ENCODE peak calls at places on chromosome X, in four cellular contexts. One of them, this sample, is unnamed.

GRCh38 chrX:134677332-134677731 is 19.1 kb upstream of the PLAC1 start:
- DNase-seq in fibroblast of pulmonary artery: no peak
- DNase-seq in osteoblast: no peak
- DNase-seq in small intestine: no peak
- DNase-seq in this sample: no peak

GRCh38 chrX:13717697-13718483 is 16.5 kb downstream of the TRAPPC2 start:
- DNase-seq in small intestine: no peak
- DNase-seq in osteoblast: no peak
- DNase-seq in fibroblast of pulmonary artery: peak; percentile 77
- DNase-seq in this sample: peak; percentile 31

GRCh38 chrX:103554687-103555417 is 30.5 kb upstream of the TCEAL4 start:
- DNase-seq in osteoblast: no peak
- DNase-seq in fibroblast of pulmonary artery: no peak
- DNase-seq in small intestine: peak; percentile 32
- DNase-seq in this sample: no peak

GRCh38 chrX:129979207-129979920 is 3.1 kb upstream of the BCORL1 start:
- DNase-seq in small intestine: no peak
- DNase-seq in osteoblast: no peak
- DNase-seq in fibroblast of pulmonary artery: no peak
- DNase-seq in this sample: no peak

GRCh38 chrX:129000797-129001196 is 522.5 kb downstream of the SMARCA1 start:
- DNase-seq in fibroblast of pulmonary artery: no peak
- DNase-seq in small intestine: no peak
- DNase-seq in osteoblast: no peak
- DNase-seq in this sample: no peak

GRCh38 chrX:70479970-70480659 is 35.5 kb downstream of the DLG3 start:
- DNase-seq in small intestine: peak; percentile 95
- DNase-seq in fibroblast of pulmonary artery: peak; percentile 22
- DNase-seq in osteoblast: no peak
- DNase-seq in this sample: peak; percentile 12

GRCh38 chrX:45329217-45329616 is 128.5 kb upstream of the DIPK2B start:
- DNase-seq in small intestine: no peak
- DNase-seq in fibroblast of pulmonary artery: no peak
- DNase-seq in osteoblast: no peak
- DNase-seq in this sample: no peak

GRCh38 chrX:78104447-78105176 is 564 bp downstream of the PGK1 start:
- DNase-seq in fibroblast of pulmonary artery: peak; percentile 68
- DNase-seq in small intestine: peak; percentile 83
- DNase-seq in osteoblast: peak; percentile 83
- DNase-seq in this sample: peak; percentile 38

GRCh38 chrX:40176256-40176978 is 78.7 kb upstream of the BCOR start:
- DNase-seq in osteoblast: peak; percentile 89
- DNase-seq in small intestine: peak; percentile 61
- DNase-seq in fibroblast of pulmonary artery: peak; percentile 28
- DNase-seq in this sample: peak; percentile 64

GRCh38 chrX:40291553-40291952 is 193.8 kb upstream of the BCOR start:
- DNase-seq in fibroblast of pulmonary artery: no peak
- DNase-seq in osteoblast: peak; percentile 38
- DNase-seq in small intestine: no peak
- DNase-seq in this sample: no peak

GRCh38 chrX:103774070-103774642 is 2.5 kb upstream of the PLP1 start:
- DNase-seq in osteoblast: no peak
- DNase-seq in small intestine: peak; percentile 45
- DNase-seq in fibroblast of pulmonary artery: peak; percentile 76
- DNase-seq in this sample: peak; percentile 75

DNA sequence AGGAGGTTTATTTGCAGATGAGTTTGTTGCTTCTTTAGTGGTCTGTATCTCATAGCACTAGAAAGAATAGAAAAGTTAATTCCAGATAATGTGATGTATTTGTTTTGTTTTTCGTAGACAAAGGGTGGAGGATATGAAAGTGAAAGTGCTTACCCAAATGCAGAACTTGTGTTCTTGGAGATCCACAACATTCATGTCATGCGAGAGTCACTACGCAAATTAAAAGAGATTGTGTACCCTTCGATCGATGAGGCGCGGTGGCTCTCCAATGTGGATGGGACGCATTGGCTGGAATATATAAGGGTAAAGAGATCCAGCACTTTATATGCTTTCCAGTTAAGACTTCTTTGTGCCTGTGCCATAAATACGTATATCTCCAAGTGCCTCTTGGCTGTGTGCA is 43.3 kb downstream of the MTMR1 start:
- DNase-seq in small intestine: no peak
- DNase-seq in osteoblast: no peak
- DNase-seq in fibroblast of pulmonary artery: no peak
- DNase-seq in this sample: no peak
- H3K4me3 ChIP-seq in small intestine: no peak overlapping the region
- H3K4me3 ChIP-seq in osteoblast: no peak overlapping the region
- H3K4me3 ChIP-seq in fibroblast of pulmonary artery: no peak overlapping the region
- H3K4me3 ChIP-seq in this sample: no peak overlapping the region

DNA sequence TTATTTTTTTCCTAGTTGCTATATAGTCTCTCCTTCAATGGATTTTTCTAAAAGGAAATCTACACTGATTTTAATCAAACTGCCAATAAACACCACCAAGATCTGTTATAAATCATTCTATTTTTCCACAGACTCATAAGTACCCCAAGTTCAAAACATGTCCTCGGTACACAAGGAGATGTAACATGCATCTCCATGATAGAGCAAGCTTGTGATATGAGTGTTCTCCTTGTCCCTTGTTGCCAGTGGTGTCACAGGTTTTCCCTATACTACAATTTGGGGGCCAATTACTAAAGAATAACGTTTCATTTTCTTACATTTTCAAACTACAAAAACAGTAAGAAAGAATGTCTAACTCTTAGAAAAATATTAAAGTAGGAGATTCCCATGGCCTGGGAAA is 491 bp downstream of the ARHGEF6 start:
- DNase-seq in osteoblast: no peak
- DNase-seq in fibroblast of pulmonary artery: no peak
- DNase-seq in small intestine: no peak
- DNase-seq in this sample: no peak
- H3K4me3 ChIP-seq in osteoblast: peak overlapping the region; percentile 60
- H3K4me3 ChIP-seq in fibroblast of pulmonary artery: no peak overlapping the region
- H3K4me3 ChIP-seq in small intestine: peak overlapping the region; percentile 23
- H3K4me3 ChIP-seq in this sample: peak overlapping the region; percentile 34

DNA sequence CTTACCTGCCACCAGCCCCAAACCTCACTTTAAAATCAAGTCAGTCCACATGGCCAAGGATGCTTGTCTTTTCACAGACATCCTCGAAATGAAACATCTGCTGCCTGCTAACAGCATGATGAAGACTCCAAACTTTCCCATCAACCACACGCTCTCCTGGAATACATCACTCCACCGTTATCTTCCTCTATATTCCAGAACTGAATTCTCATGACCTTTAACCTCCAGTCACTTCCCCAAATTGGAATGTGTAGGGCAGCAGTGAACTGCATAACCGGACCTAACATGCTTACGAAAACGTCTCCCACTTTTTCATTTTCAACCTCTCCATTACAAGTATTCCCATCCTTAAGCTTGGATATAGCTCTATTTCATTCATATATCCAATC is 30.7 kb upstream of the ZNF41 start:
- DNase-seq in osteoblast: no peak
- DNase-seq in small intestine: peak; percentile 2
- DNase-seq in fibroblast of pulmonary artery: no peak
- DNase-seq in this sample: peak; percentile 12
- H3K4me3 ChIP-seq in osteoblast: peak overlapping the region; percentile 30
- H3K4me3 ChIP-seq in small intestine: peak overlapping the region; percentile 30
- H3K4me3 ChIP-seq in fibroblast of pulmonary artery: peak overlapping the region; percentile 41
- H3K4me3 ChIP-seq in this sample: peak overlapping the region; percentile 38

DNA sequence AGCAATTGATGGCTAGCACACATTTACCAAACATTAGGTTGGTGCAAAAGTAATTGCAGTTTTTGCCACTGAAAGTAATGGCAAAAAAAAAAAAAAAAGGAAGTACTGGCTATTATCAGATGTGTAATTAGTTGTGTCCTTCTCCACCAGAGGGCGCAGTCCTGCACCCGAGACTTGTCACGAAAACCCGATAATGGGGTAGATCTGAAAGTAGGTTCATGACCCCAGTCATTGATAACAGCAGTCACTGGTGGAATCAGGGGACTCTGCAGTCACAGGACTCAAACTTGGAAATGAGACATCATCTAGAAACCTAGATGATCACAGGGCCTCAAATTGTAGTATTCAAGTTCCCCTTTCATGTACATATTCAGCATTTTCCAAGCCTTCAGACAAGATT is 13.1 kb upstream of the ACOT9 start:
- DNase-seq in fibroblast of pulmonary artery: peak; percentile 64
- DNase-seq in small intestine: peak; percentile 65
- DNase-seq in osteoblast: peak; percentile 53
- DNase-seq in this sample: peak; percentile 65
- H3K4me3 ChIP-seq in fibroblast of pulmonary artery: no peak overlapping the region
- H3K4me3 ChIP-seq in small intestine: no peak overlapping the region
- H3K4me3 ChIP-seq in osteoblast: no peak overlapping the region
- H3K4me3 ChIP-seq in this sample: no peak overlapping the region

DNA sequence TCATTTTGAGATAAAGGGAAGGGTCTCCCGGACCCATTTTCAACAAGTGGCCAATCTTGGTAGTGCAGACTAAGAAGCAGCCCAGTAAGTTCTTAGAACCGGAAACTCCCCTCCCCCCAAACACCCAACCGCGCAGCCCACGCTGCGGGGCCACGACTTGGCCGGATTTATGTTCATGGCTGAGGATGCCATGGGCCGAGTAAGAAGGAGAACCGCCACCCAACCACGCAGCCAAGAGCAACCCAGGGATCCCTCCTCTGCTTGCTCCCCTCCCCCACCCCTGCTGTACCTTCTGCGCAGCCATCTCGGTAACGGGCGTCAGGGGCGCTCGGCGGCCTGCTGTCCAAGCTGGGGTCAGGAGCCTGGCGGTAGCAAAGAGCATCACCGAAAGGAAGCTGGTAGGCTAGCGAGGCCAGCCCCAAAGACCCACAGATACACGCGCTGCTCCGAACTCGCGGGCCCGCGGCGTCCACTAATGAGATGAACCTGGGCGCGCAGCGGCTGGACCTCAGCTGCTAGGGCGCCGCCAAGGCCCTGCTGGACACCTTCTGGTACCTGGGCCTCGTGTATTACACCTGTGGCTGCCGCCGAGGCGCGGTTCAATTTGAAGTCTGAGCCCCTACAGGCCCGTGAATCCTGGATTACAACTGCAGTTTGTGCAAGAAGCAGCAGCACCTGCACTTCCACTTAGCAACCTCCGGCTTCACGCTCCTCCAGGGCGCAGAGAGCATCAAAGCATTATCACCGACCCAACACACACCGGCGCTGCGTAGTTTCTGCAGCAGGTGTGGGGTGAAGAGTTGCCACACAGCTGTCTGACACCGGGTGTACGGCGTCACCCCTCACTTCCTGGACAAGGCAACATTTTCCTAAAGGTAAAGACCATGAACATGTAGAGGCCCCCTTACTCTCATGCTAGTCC is 63.4 kb downstream of the NUDT10 start:
- DNase-seq in fibroblast of pulmonary artery: no peak
- DNase-seq in small intestine: no peak
- DNase-seq in osteoblast: peak; percentile 11
- DNase-seq in this sample: peak; percentile 11
- H3K4me3 ChIP-seq in fibroblast of pulmonary artery: peak overlapping the region; percentile 17
- H3K4me3 ChIP-seq in small intestine: peak overlapping the region; percentile 19
- H3K4me3 ChIP-seq in osteoblast: peak overlapping the region; percentile 28
- H3K4me3 ChIP-seq in this sample: no peak overlapping the region

GRCh38 chrX:72307646-72308051 is 1.9 kb upstream of the CITED1 start:
- DNase-seq in small intestine: no peak
- DNase-seq in fibroblast of pulmonary artery: no peak
- DNase-seq in osteoblast: peak; percentile 75
- DNase-seq in this sample: no peak
- H3K4me3 ChIP-seq in small intestine: no peak overlapping the region
- H3K4me3 ChIP-seq in fibroblast of pulmonary artery: no peak overlapping the region
- H3K4me3 ChIP-seq in osteoblast: no peak overlapping the region
- H3K4me3 ChIP-seq in this sample: no peak overlapping the region

DNA sequence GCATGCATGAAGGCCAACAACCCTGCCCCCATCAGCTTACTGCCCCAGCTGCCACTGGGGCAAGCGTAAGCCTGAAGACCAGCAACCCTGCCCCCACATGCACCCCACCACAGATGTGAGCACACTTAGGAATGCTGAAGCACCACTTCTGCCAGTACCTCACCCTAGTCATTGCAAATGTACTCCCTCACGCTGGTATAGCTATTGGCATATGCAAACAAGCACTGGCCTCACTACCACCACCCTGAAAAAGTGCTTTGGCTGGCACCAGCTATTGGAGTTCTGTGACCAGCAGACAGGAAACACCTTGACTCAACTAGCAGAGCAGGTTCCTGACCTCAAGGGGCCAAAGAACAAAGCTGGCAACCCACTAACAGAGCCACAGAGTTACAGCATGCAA is 534.4 kb upstream of the POU3F4 start:
- DNase-seq in small intestine: no peak
- DNase-seq in osteoblast: no peak
- DNase-seq in fibroblast of pulmonary artery: no peak
- DNase-seq in this sample: no peak
- H3K4me3 ChIP-seq in small intestine: no peak overlapping the region
- H3K4me3 ChIP-seq in osteoblast: no peak overlapping the region
- H3K4me3 ChIP-seq in fibroblast of pulmonary artery: no peak overlapping the region
- H3K4me3 ChIP-seq in this sample: no peak overlapping the region

GRCh38 chrX:85381602-85382001 is 2.1 kb upstream of the POF1B start:
- DNase-seq in small intestine: no peak
- DNase-seq in fibroblast of pulmonary artery: no peak
- DNase-seq in osteoblast: no peak
- DNase-seq in this sample: no peak

GRCh38 chrX:85375333-85375738 is 4.1 kb downstream of the POF1B start:
- DNase-seq in small intestine: peak; percentile 80
- DNase-seq in fibroblast of pulmonary artery: no peak
- DNase-seq in osteoblast: no peak
- DNase-seq in this sample: no peak

DNA sequence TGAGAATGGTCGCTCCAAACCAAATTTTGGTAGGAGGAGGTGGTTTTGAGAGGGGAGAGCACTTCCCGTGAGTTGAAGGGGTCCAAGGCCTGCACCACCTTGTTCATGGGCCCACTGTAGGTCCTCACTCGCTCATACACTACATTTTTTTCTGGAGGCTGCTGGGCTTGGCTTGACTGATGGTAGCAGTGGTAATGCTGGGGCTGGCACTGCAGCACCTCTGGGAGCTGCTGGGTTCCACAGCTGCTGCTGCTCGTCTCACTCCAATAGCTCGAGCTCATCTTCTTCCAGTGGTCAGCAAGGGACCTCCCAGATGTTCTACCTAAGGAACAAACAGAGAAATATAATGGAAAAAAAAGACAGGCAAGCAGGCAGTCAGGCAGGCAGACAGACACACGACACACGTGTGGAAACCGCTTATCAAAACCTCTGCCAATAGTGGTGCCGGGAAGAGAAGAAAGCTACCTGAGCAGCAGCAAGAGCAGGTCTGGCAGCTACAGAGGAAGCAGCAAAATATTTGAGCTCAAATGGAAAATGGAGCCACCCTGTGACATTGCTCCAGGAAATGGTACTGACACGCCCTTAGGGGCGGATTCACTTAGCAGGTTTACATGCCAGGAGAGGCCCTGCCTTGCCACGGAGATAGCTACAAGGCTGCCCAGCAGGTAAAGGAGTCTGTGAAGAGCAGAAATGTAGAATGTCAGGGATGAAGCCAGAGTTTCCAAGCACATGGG is at the start of gene POF1B:
- DNase-seq in small intestine: peak; percentile 84
- DNase-seq in fibroblast of pulmonary artery: no peak
- DNase-seq in osteoblast: no peak
- DNase-seq in this sample: no peak
- H3K4me3 ChIP-seq in small intestine: peak within 1 kb of the TSS; percentile 30
- H3K4me3 ChIP-seq in fibroblast of pulmonary artery: no peak within 1 kb of the TSS
- H3K4me3 ChIP-seq in osteoblast: no peak within 1 kb of the TSS
- H3K4me3 ChIP-seq in this sample: no peak within 1 kb of the TSS

DNA sequence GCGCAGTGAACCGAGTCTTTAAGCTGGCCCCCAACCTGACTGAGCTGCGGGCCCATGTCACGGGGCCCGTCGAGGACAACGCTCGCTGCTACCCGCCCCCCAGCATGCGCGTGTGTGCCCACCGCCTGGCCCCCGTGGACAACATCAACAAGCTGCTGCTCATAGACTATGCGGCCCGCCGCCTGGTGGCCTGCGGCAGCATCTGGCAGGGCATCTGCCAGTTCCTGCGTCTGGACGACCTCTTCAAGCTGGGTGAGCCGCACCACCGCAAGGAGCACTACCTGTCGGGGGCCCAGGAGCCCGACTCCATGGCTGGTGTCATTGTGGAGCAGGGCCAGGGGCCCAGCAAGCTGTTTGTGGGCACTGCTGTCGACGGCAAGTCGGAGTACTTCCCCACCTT is 2.2 kb downstream of the PLXNA3 start:
- DNase-seq in fibroblast of pulmonary artery: no peak
- DNase-seq in osteoblast: no peak
- DNase-seq in small intestine: no peak
- DNase-seq in this sample: peak; percentile 43
- H3K4me3 ChIP-seq in fibroblast of pulmonary artery: no peak overlapping the region
- H3K4me3 ChIP-seq in osteoblast: peak overlapping the region; percentile 82
- H3K4me3 ChIP-seq in small intestine: no peak overlapping the region
- H3K4me3 ChIP-seq in this sample: peak overlapping the region; percentile 80